ENCODE peak calls at places on chromosome 21, in five cellular contexts. S is CD8-positive, alpha-beta T cell; O is fibroblast of lung; R is neuronal stem cell; M is lower lobe of right lung. Z is an unnamed sample.

GRCh38 chr21:45001134-45002095 is 61.6 kb downstream of the SLX9 start:
- DNase-seq in M (peak), R (no peak), O (peak), S (no peak), Z (peak)

GRCh38 chr21:24826822-24827221 is 780.5 kb downstream of the MRPL39 start:
- DNase-seq in R (no peak), O (no peak), M (no peak), S (no peak), Z (no peak)

GRCh38 chr21:32494946-32495703 is 82.6 kb downstream of the EVA1C start:
- DNase-seq in S (no peak), O (peak), R (no peak), M (no peak), Z (no peak)

GRCh38 chr21:31780944-31781343 is 49.0 kb upstream of the SCAF4 start:
- DNase-seq in M (no peak), R (no peak), S (no peak), O (no peak), Z (no peak)

GRCh38 chr21:16667395-16667794 is 845.4 kb upstream of the CXADR start:
- DNase-seq in M (no peak), S (no peak), O (no peak), R (no peak), Z (no peak)

GRCh38 chr21:44916965-44917364 is 3.7 kb downstream of the ITGB2 start:
- DNase-seq in O (no peak), M (no peak), S (no peak), R (no peak), Z (no peak)

GRCh38 chr21:31366825-31367224 is 22.8 kb upstream of the TIAM1 start:
- DNase-seq in R (no peak), S (no peak), O (peak), M (no peak), Z (no peak)

GRCh38 chr21:23131177-23131576 is 2133.0 kb downstream of the NCAM2 start:
- DNase-seq in S (no peak), R (no peak), O (no peak), M (no peak), Z (no peak)

GRCh38 chr21:20010691-20011200 is 987.5 kb upstream of the NCAM2 start:
- DNase-seq in O (no peak), R (no peak), S (no peak), M (peak), Z (no peak)

GRCh38 chr21:33917421-33917820 is 1.8 kb upstream of the ATP5PO start:
- DNase-seq in M (no peak), O (no peak), R (no peak), S (no peak), Z (no peak)

GRCh38 chr21:44952116-44952928 is 12.5 kb downstream of the SLX9 start:
- DNase-seq in R (no peak), M (peak), O (no peak), S (no peak), Z (peak)

GRCh38 chr21:22536511-22536910 is 1538.3 kb downstream of the NCAM2 start:
- DNase-seq in O (peak), M (no peak), R (no peak), S (no peak), Z (no peak)

GRCh38 chr21:16522512-16522911 is 792.7 kb downstream of the USP25 start:
- DNase-seq in R (no peak), S (no peak), O (peak), M (no peak), Z (no peak)

GRCh38 chr21:25961042-25961441 is 209.5 kb downstream of the APP start:
- DNase-seq in O (no peak), R (no peak), M (no peak), S (no peak), Z (no peak)

GRCh38 chr21:44914176-44914874 is 6.4 kb downstream of the ITGB2 start:
- DNase-seq in R (no peak), M (peak), O (no peak), S (peak), Z (no peak)

GRCh38 chr21:33402011-33402979 is 918 bp upstream of the IFNGR2 start:
- DNase-seq in S (peak), M (peak), O (peak), R (peak), Z (peak)

GRCh38 chr21:31500976-31501375 is 156.9 kb upstream of the TIAM1 start:
- DNase-seq in O (no peak), S (no peak), M (no peak), R (no peak), Z (no peak)

GRCh38 chr21:10425856-10426255 is 95.5 kb upstream of the TPTE start:
- DNase-seq in O (no peak), R (no peak), S (no peak), M (no peak), Z (no peak)

GRCh38 chr21:36436829-36437744 is 42.8 kb downstream of the CLDN14 start:
- DNase-seq in S (no peak), O (no peak), R (no peak), M (no peak), Z (no peak)

GRCh38 chr21:33480481-33481103 is 818 bp upstream of the TMEM50B start:
- DNase-seq in M (no peak), R (no peak), S (no peak), O (no peak), Z (no peak)

GRCh38 chr21:25708467-25709065 is 26.1 kb downstream of the ATP5PF start:
- DNase-seq in S (peak), O (peak), M (no peak), R (peak), Z (no peak)

GRCh38 chr21:43936186-43936967 is 71.4 kb downstream of the AGPAT3 start:
- DNase-seq in R (no peak), M (no peak), O (no peak), S (no peak), Z (peak)

GRCh38 chr21:16418211-16418610 is 688.4 kb downstream of the USP25 start:
- DNase-seq in O (peak), R (no peak), S (no peak), M (no peak), Z (no peak)

GRCh38 chr21:33403128-33403785 is at the start of gene IFNGR2:
- DNase-seq in O (no peak), R (peak), S (peak), M (peak), Z (peak)

GRCh38 chr21:14677639-14678179 is 131.6 kb upstream of the SAMSN1 start:
- DNase-seq in R (no peak), O (no peak), M (no peak), S (no peak), Z (no peak)
- H3K27ac ChIP-seq in R (no peak), O (no peak), M (no peak), S (no peak), Z (no peak)

DNA sequence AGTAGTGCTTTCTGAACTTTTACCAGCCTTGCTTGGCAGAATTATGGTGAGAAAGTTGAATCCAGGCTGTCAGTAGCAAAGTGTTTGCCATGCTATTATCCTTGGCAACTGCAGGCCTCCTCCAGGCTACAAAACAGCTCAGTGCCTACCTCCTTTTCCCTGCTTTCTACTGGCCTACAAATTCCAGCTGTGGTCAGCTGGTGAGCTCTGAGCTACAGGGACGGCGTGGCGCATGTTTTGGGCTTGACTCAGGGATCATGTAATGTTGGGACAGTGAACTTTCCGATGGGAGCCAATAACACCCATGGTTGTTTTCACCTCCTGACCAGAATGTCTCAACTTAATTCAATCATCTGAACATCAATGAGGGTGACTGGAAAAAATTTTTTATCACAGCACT is 456.2 kb upstream of the ADAMTS5 start:
- DNase-seq in R (no peak), O (peak), S (no peak), M (no peak), Z (peak)
- H3K27ac ChIP-seq in R (no peak), O (peak), S (no peak), M (no peak), Z (peak)

GRCh38 chr21:15132781-15133180 is 68.0 kb upstream of the NRIP1 start:
- DNase-seq in R (no peak), O (no peak), M (no peak), S (no peak), Z (no peak)

GRCh38 chr21:15130751-15131150 is 66.0 kb upstream of the NRIP1 start:
- DNase-seq in S (no peak), M (no peak), O (no peak), R (no peak), Z (no peak)

GRCh38 chr21:15135867-15136629 is 71.2 kb upstream of the NRIP1 start:
- DNase-seq in O (no peak), M (no peak), S (no peak), R (no peak), Z (no peak)

GRCh38 chr21:15138475-15138874 is 73.7 kb upstream of the NRIP1 start:
- DNase-seq in O (no peak), S (no peak), R (no peak), M (no peak), Z (no peak)

GRCh38 chr21:15134711-15135110 is 69.9 kb upstream of the NRIP1 start:
- DNase-seq in R (no peak), M (peak), O (no peak), S (no peak), Z (no peak)
- H3K27ac ChIP-seq in R (no peak), M (no peak), O (no peak), S (no peak), Z (no peak)

GRCh38 chr21:46221664-46222435 is 6.7 kb downstream of the LSS start:
- DNase-seq in R (no peak), O (no peak), M (no peak), S (no peak), Z (no peak)
- H3K27ac ChIP-seq in R (no peak), O (no peak), M (no peak), S (no peak), Z (no peak)

DNA sequence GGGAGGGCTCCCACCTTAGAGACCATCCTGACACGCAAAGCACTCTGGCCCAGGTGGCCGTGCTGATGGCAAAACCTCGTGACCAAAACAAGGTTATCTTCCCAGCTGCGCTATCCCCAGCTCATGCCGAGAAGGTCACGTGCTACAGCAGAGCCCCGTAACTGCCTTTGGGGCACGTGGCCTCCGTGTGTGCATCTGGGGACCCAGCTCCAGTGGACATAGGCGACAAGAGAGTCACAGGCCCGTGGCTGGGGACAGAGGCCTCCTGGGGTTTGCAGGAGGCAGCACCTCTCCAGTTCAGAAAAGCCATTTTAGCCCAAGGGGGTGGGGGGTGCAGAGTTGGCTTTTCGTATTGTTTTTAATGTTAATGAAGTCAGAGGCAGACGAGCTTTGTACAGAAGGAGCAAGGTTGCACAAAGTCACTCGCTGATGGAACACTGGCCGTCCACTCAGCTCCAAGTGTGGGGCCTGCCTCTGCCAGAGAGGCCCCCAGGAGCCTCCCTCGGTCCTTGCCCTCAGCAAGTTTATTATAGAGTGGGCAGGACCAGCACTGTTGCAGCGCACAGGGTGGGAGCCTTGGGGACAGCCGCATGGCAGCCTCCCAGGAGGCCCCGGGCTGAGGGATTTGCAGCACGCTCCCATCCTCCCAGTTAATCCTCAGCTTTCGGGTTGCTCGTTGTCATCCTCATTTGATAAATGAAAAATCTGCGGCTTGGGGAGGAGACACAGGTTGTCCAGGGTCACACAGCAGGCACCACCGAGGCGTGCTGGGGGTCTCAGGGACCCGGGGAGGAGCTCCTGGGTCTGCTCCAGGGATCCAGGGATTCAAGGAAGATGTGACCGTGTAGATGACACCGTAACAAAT is 8.0 kb upstream of the PDE9A start:
- DNase-seq in R (no peak), M (no peak), S (no peak), O (no peak), Z (no peak)
- H3K27ac ChIP-seq in R (no peak), M (no peak), S (no peak), O (no peak), Z (no peak)

GRCh38 chr21:42806489-42807140 is 72.7 kb downstream of the WDR4 start:
- DNase-seq in S (no peak), R (no peak), M (no peak), O (no peak), Z (no peak)
- H3K27ac ChIP-seq in S (no peak), R (no peak), M (no peak), O (no peak), Z (no peak)

DNA sequence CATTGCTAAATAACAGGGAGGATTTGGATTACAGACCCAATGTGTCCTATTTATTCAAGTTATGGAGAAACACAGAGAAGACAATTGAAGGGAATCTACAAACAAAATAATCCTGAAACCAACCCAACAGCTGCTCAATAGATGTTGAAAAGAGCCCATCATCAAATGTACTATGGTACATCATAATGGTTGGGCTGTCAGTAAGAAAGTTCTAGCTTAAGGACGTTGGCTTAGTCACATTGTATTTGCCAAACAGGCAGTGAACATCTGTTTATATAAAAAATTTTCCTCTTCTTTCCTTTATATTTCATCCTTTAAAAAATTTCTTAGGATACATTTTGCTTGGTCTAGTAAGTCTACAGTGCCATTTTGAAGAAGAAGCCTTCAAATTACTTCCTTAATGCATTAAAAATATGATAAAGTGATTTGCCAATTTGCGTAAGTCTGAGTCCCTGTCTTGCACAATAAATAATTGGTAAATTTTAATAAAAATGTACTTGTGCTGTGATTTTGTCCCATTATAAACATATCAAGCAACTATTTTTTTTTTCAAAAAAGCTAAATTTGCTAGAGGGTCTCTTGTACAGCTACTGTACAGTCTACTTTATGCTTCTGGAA is 14.4 kb downstream of the MAP3K7CL start:
- DNase-seq in R (no peak), S (no peak), M (no peak), O (no peak), Z (no peak)
- H3K27ac ChIP-seq in R (no peak), S (no peak), M (no peak), O (peak), Z (peak)

GRCh38 chr21:37547615-37547975 is 181.0 kb downstream of the DYRK1A start:
- DNase-seq in S (no peak), R (no peak), O (no peak), M (no peak), Z (no peak)

GRCh38 chr21:37550618-37551405 is 184.2 kb downstream of the DYRK1A start:
- DNase-seq in O (no peak), R (no peak), S (no peak), M (no peak), Z (no peak)

GRCh38 chr21:37548521-37548981 is 182.0 kb downstream of the DYRK1A start:
- DNase-seq in M (no peak), R (no peak), S (no peak), O (no peak), Z (no peak)

GRCh38 chr21:37546299-37546908 is 179.8 kb downstream of the DYRK1A start:
- DNase-seq in M (no peak), S (no peak), O (no peak), R (no peak), Z (no peak)

DNA sequence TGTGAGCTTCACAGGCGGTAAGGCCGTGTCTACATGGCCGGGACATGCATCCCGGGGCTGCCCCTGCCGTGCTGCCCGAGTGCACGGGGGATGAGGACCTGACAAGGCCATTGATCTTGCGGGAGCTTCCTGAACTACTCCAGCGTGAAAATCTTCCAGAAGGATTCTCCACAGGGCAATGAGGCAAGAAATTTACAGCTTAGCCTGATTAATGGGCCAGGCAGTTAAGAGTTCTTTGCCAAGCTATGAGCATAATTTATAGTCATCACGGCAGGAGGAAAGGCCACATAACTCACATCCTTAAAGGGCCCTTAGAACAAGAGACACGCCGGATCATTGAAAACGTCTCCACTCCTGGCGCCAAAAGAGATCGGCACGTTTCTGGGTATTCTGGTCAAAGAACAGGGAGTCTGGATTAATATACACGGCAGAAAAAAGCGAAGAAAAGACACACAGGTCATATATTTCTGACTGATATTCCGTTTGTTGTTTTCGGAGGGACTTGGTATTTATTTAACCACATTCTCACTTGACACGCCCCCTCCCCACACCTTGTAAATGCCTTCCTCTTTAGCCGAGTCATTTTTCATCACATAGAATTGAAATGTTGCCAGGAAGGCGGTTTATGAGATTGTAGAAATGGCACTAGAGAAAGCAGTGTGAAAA is 180.5 kb downstream of the DYRK1A start:
- DNase-seq in M (no peak), R (no peak), O (no peak), S (no peak), Z (no peak)
- H3K27ac ChIP-seq in M (no peak), R (no peak), O (no peak), S (no peak), Z (no peak)

DNA sequence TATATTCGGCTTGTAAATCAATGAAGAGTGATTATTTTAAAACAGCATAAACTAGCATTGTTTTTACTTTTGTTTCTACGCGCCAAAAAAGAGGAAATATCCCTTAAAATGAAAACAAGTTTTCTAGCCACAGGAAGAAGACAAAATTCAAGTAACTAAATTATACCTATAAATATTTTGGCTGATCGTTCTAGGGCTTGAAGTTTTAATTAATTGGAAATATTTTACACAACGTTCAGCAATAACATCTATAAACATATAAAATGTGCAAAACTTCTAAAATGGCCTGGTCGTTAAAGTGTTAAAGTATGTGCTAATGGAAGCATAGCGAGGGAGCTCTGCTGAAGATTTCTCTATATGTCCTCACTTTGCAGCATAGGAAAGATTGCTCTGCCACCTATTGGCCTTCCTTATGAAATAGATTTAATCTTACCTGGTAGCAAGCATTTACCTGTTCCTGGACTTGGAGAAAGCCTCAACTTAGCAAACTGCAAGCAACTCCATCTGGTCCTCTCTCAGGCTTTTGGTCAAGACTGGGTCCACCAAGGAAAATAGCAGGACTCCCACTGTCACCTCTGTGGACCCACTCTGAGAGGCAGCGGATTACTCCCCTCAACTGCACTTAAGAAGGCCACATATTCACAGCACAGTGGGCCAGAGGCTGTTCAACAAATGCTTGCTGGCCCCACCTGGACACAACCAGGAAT is 351.3 kb upstream of the RUNX1 start:
- DNase-seq in M (no peak), O (peak), R (peak), S (peak), Z (no peak)
- H3K27ac ChIP-seq in M (no peak), O (no peak), R (no peak), S (no peak), Z (no peak)